ENCODE peak calls at places on chromosomes 12 and 14, in four cellular contexts. One of them, this sample, is unnamed. For H3K9me3, the result is how much of the 10 kb centered on the place peaks cover.

GRCh38 chr12:14993537-14994266 is 20.9 kb downstream of the PDE6H start:
- DNase-seq in sigmoid colon: no peak
- DNase-seq in cardiac muscle cell: no peak
- DNase-seq in left ventricle myocardium inferior: no peak
- DNase-seq in this sample: no peak

GRCh38 chr14:51733147-51733546 is 81.4 kb downstream of the FRMD6 start:
- DNase-seq in sigmoid colon: no peak
- DNase-seq in cardiac muscle cell: no peak
- DNase-seq in left ventricle myocardium inferior: no peak
- DNase-seq in this sample: no peak

GRCh38 chr12:96719671-96720362 is 187.2 kb upstream of the NEDD1 start:
- DNase-seq in sigmoid colon: no peak
- DNase-seq in cardiac muscle cell: no peak
- DNase-seq in left ventricle myocardium inferior: no peak
- DNase-seq in this sample: no peak

GRCh38 chr14:100350283-100350926 is 27.3 kb downstream of the SLC25A47 start:
- DNase-seq in sigmoid colon: no peak
- DNase-seq in cardiac muscle cell: no peak
- DNase-seq in left ventricle myocardium inferior: no peak
- DNase-seq in this sample: peak

GRCh38 chr12:86233126-86233525 is 23.1 kb downstream of the MGAT4C start:
- DNase-seq in sigmoid colon: no peak
- DNase-seq in cardiac muscle cell: peak
- DNase-seq in left ventricle myocardium inferior: no peak
- DNase-seq in this sample: no peak

GRCh38 chr12:125657681-125658080 is 592.4 kb downstream of the AACS start:
- DNase-seq in sigmoid colon: no peak
- DNase-seq in cardiac muscle cell: no peak
- DNase-seq in left ventricle myocardium inferior: no peak
- DNase-seq in this sample: no peak

GRCh38 chr12:109232731-109233130 is 76.4 kb downstream of the FOXN4 start:
- DNase-seq in sigmoid colon: no peak
- DNase-seq in cardiac muscle cell: no peak
- DNase-seq in left ventricle myocardium inferior: no peak
- DNase-seq in this sample: no peak

GRCh38 chr12:114933428-114934160 is 249.6 kb upstream of the TBX3 start:
- DNase-seq in sigmoid colon: no peak
- DNase-seq in cardiac muscle cell: no peak
- DNase-seq in left ventricle myocardium inferior: no peak
- DNase-seq in this sample: no peak

GRCh38 chr14:68345738-68346137 is 447.1 kb downstream of the ZFP36L1 start:
- DNase-seq in sigmoid colon: no peak
- DNase-seq in cardiac muscle cell: no peak
- DNase-seq in left ventricle myocardium inferior: no peak
- DNase-seq in this sample: no peak

GRCh38 chr12:3995276-3995675 is 122.1 kb upstream of the PARP11 start:
- DNase-seq in sigmoid colon: no peak
- DNase-seq in cardiac muscle cell: no peak
- DNase-seq in left ventricle myocardium inferior: no peak
- DNase-seq in this sample: no peak

GRCh38 chr12:15536446-15536845 is 214.1 kb downstream of the PTPRO start:
- DNase-seq in sigmoid colon: no peak
- DNase-seq in cardiac muscle cell: no peak
- DNase-seq in left ventricle myocardium inferior: no peak
- DNase-seq in this sample: no peak

GRCh38 chr12:127998936-127999467 is 268.0 kb upstream of the TMEM132C start:
- DNase-seq in sigmoid colon: no peak
- DNase-seq in cardiac muscle cell: no peak
- DNase-seq in left ventricle myocardium inferior: no peak
- DNase-seq in this sample: no peak

GRCh38 chr14:37420622-37421021 is 174.4 kb downstream of the FOXA1 start:
- DNase-seq in sigmoid colon: no peak
- DNase-seq in cardiac muscle cell: no peak
- DNase-seq in left ventricle myocardium inferior: no peak
- DNase-seq in this sample: no peak

GRCh38 chr14:55270832-55271571 is at the start of gene FBXO34:
- DNase-seq in sigmoid colon: peak
- DNase-seq in cardiac muscle cell: peak
- DNase-seq in left ventricle myocardium inferior: peak
- DNase-seq in this sample: peak

GRCh38 chr12:15220961-15221885 is at the start of gene RERG:
- DNase-seq in sigmoid colon: peak
- DNase-seq in cardiac muscle cell: peak
- DNase-seq in left ventricle myocardium inferior: peak
- DNase-seq in this sample: peak

GRCh38 chr12:85794551-85794950 is 41.7 kb downstream of the RASSF9 start:
- DNase-seq in sigmoid colon: no peak
- DNase-seq in cardiac muscle cell: no peak
- DNase-seq in left ventricle myocardium inferior: no peak
- DNase-seq in this sample: no peak

GRCh38 chr12:17079251-17079909 is 473.4 kb upstream of the LMO3 start:
- DNase-seq in sigmoid colon: no peak
- DNase-seq in cardiac muscle cell: no peak
- DNase-seq in left ventricle myocardium inferior: no peak
- DNase-seq in this sample: no peak

GRCh38 chr12:10716704-10717315 is 6.3 kb downstream of the YBX3 start:
- DNase-seq in sigmoid colon: peak
- DNase-seq in cardiac muscle cell: no peak
- DNase-seq in left ventricle myocardium inferior: peak
- DNase-seq in this sample: peak

GRCh38 chr12:52020539-52021336 is 14.0 kb downstream of the TAMALIN start:
- DNase-seq in sigmoid colon: peak
- DNase-seq in cardiac muscle cell: peak
- DNase-seq in left ventricle myocardium inferior: no peak
- DNase-seq in this sample: no peak

GRCh38 chr12:122082621-122083356 is 4.2 kb downstream of the MLXIP start:
- DNase-seq in sigmoid colon: no peak
- DNase-seq in cardiac muscle cell: no peak
- DNase-seq in left ventricle myocardium inferior: no peak
- DNase-seq in this sample: no peak

GRCh38 chr14:35384386-35385041 is 20.0 kb downstream of the NFKBIA start:
- DNase-seq in sigmoid colon: peak
- DNase-seq in cardiac muscle cell: no peak
- DNase-seq in left ventricle myocardium inferior: peak
- DNase-seq in this sample: no peak

GRCh38 chr14:35383569-35384385 is 20.8 kb downstream of the NFKBIA start:
- DNase-seq in sigmoid colon: no peak
- DNase-seq in cardiac muscle cell: no peak
- DNase-seq in left ventricle myocardium inferior: peak
- DNase-seq in this sample: no peak

GRCh38 chr14:35374273-35374681 is 30.3 kb downstream of the NFKBIA start:
- DNase-seq in sigmoid colon: peak
- DNase-seq in cardiac muscle cell: no peak
- DNase-seq in left ventricle myocardium inferior: no peak
- DNase-seq in this sample: peak

GRCh38 chr14:35380794-35381193 is 23.8 kb downstream of the NFKBIA start:
- DNase-seq in sigmoid colon: no peak
- DNase-seq in cardiac muscle cell: no peak
- DNase-seq in left ventricle myocardium inferior: no peak
- DNase-seq in this sample: no peak

DNA sequence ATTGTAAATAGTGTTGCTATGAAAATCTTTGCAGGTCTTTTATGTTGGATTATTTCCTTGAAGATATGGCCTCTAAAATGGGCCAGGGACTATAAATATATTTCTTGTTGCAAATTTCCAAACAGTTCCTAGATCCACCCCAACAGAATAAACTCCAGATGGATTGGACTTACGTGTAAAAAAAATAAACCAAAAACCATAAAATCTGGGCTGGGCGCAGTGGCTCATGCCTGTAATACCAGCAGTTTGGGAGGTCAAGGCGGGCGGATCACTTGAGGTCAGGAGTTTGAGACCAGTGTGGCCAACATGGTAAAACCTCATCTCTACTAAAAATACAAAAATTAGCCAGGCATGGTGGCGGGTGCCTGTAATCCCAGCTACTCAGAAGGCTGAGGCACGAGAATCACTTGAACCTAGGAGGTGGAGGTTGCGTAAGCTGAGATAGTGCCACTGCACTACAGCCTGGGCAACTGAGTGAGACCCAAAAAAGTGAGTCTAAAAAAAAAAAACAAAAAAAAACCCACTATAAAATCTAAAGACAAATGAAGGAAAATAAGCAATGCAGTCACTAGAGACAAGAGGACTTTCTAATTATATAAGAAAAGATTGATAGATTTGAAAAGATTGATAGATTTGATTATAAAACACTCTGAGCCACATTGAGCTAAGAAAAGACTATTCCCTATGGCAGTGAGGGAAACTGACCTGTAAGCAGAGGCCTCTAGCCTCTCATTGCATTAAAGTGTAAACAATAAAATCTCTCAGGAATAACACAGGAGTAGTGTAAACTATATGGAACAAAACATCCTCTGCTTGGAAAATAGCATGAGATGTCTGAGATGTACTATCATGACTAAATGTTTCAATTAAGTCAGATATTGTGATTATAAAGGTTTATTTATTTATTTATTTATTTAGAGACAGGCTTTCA is 25.6 kb downstream of the NFKBIA start:
- DNase-seq in sigmoid colon: no peak
- DNase-seq in cardiac muscle cell: no peak
- DNase-seq in left ventricle myocardium inferior: no peak
- DNase-seq in this sample: no peak
- H3K27ac ChIP-seq in sigmoid colon: no peak
- H3K27ac ChIP-seq in cardiac muscle cell: no peak
- H3K27ac ChIP-seq in left ventricle myocardium inferior: no peak
- H3K27ac ChIP-seq in this sample: no peak

DNA sequence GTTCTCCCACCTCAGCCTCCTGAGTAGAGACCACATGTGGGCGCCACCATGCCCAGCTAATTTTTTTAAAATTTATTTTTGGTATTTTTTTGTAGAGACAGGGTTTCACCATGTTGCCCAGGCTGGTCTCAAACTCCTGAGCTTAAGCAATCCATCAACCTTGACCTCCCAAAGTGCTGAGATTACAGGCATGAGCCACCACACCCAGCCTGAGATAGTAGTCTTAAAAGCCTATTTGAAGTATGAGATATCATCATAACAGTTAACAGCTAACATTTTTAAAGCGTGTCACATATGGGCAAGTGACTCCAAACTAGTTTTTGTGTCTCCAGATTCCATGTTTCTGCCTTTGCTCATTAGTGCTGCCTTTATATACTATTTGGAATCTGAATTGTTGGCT is 74.6 kb upstream of the WSCD2 start:
- DNase-seq in sigmoid colon: no peak
- DNase-seq in cardiac muscle cell: no peak
- DNase-seq in left ventricle myocardium inferior: no peak
- DNase-seq in this sample: no peak
- TF ChIP-seq CTCF in sigmoid colon: no peak
- TF ChIP-seq CTCF in cardiac muscle cell: no peak
- TF ChIP-seq CTCF in left ventricle myocardium inferior: no peak
- TF ChIP-seq CTCF in this sample: no peak

GRCh38 chr14:105866841-105867321 is 340.5 kb downstream of the TMEM121 start:
- DNase-seq in sigmoid colon: peak
- DNase-seq in cardiac muscle cell: no peak
- DNase-seq in left ventricle myocardium inferior: no peak
- DNase-seq in this sample: no peak
- H3K9me3 ChIP-seq in sigmoid colon: under half
- H3K9me3 ChIP-seq in cardiac muscle cell: under half
- H3K9me3 ChIP-seq in left ventricle myocardium inferior: under half
- H3K9me3 ChIP-seq in this sample: under half

GRCh38 chr12:2229661-2230539 is 177.1 kb downstream of the CACNA1C start:
- DNase-seq in sigmoid colon: peak
- DNase-seq in cardiac muscle cell: no peak
- DNase-seq in left ventricle myocardium inferior: no peak
- DNase-seq in this sample: no peak
- H3K27ac ChIP-seq in sigmoid colon: peak
- H3K27ac ChIP-seq in cardiac muscle cell: no peak
- H3K27ac ChIP-seq in left ventricle myocardium inferior: peak
- H3K27ac ChIP-seq in this sample: no peak

GRCh38 chr12:81257952-81258551 is 180.2 kb downstream of the ACSS3 start:
- DNase-seq in sigmoid colon: no peak
- DNase-seq in cardiac muscle cell: peak
- DNase-seq in left ventricle myocardium inferior: no peak
- DNase-seq in this sample: no peak
- TF ChIP-seq CTCF in sigmoid colon: peak
- TF ChIP-seq CTCF in cardiac muscle cell: peak
- TF ChIP-seq CTCF in left ventricle myocardium inferior: peak
- TF ChIP-seq CTCF in this sample: peak

DNA sequence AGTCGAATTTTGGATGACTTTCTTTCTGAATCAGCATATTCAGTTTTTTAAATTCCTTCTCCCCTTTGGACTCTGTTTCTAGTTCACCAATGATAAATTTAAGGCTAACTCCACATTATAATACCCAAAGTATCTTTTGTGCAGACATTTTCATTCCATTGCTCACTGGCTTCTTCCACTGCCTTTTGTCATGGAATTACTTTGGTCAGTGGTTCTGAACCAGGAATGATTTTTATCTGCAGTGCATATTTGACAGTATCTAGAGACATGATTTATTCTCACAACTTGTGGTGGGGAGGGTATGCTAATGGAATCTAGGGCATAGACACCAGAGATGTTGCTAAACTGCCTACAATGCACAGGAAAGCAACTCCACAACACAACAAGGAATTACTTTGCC is 234.4 kb upstream of the PRKD1 start:
- DNase-seq in sigmoid colon: no peak
- DNase-seq in cardiac muscle cell: no peak
- DNase-seq in left ventricle myocardium inferior: no peak
- DNase-seq in this sample: no peak
- H3K9me3 ChIP-seq in sigmoid colon: under half
- H3K9me3 ChIP-seq in cardiac muscle cell: under half
- H3K9me3 ChIP-seq in left ventricle myocardium inferior: under half
- H3K9me3 ChIP-seq in this sample: under half

DNA sequence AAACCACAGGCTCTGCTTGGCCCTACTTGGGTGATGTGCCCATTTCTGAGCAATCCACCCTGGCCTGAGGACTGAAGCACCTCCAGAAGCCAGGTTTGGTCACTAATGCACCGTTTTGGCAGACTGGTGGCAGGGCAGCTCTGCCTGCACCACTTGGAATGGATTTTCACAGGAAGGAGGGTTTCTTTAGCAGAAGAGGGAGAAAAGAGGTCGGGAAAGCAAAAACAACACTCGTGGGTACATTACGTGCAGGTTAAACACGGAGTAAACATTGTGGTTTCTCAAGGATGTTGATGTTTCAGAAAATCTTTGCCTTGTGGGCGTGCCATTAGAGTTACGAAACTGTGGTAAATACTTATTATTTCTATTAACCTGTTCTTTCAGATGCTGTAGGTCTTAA is 70.8 kb downstream of the KCNA5 start:
- DNase-seq in sigmoid colon: no peak
- DNase-seq in cardiac muscle cell: no peak
- DNase-seq in left ventricle myocardium inferior: no peak
- DNase-seq in this sample: no peak
- H3K27ac ChIP-seq in sigmoid colon: no peak
- H3K27ac ChIP-seq in cardiac muscle cell: no peak
- H3K27ac ChIP-seq in left ventricle myocardium inferior: no peak
- H3K27ac ChIP-seq in this sample: no peak

DNA sequence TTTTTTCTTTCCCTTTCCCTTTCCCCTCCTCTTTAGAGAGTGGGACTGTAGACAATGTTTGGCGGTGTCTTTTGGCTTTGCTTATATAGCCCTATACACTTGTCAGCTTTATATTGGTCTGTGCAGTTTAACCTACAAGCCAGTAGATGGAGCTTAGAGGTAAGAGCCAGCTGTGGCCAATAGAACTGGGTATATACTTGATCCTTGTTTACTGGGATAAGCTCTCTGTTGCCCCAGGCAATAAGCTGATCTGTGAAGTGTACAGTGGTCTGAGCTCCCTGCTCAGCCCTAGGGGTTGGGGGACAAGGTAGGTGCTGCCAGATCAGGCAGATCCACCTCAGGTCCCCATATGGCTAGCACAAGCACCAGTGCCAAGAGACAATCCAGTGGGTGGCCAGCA is 434.1 kb downstream of the NOVA1 start:
- DNase-seq in sigmoid colon: no peak
- DNase-seq in cardiac muscle cell: peak
- DNase-seq in left ventricle myocardium inferior: no peak
- DNase-seq in this sample: no peak
- TF ChIP-seq CTCF in sigmoid colon: no peak
- TF ChIP-seq CTCF in cardiac muscle cell: peak
- TF ChIP-seq CTCF in left ventricle myocardium inferior: peak
- TF ChIP-seq CTCF in this sample: no peak

This sample was measured in lower lobe of right lung.